ENCODE peak calls at places on chromosomes 1 and 21, in four cellular contexts. K, N, U and J are unnamed samples.

GRCh38 chr21:27149034-27149433 is 182.1 kb upstream of the ADAMTS5 start:
- DNase-seq in U (no peak), N (no peak), K (no peak), J (no peak)

GRCh38 chr1:77540501-77541161 is 141.8 kb downstream of the ZZZ3 start:
- DNase-seq in N (peak), U (no peak), K (no peak), J (peak)

GRCh38 chr1:63592536-63593302 is 492 bp upstream of the PGM1 start:
- DNase-seq in K (no peak), U (no peak), N (no peak), J (no peak)

GRCh38 chr1:234602334-234603220 is 7.4 kb downstream of the IRF2BP2 start:
- DNase-seq in K (peak), U (peak), N (peak), J (peak)

GRCh38 chr1:201447911-201448871 is 20.8 kb downstream of the PHLDA3 start:
- DNase-seq in N (peak), K (peak), U (no peak), J (peak)

GRCh38 chr1:53063744-53064515 is 1.9 kb downstream of the PODN start:
- DNase-seq in N (peak), K (no peak), U (no peak), J (no peak)

GRCh38 chr1:158534496-158534895 is 19.7 kb downstream of the OR6Y1 start:
- DNase-seq in K (no peak), U (no peak), N (no peak), J (no peak)

GRCh38 chr1:25045480-25046193 is 115.6 kb upstream of the RUNX3 start:
- DNase-seq in N (no peak), K (no peak), U (no peak), J (no peak)

GRCh38 chr1:94235189-94236020 is 2.0 kb downstream of the ARHGAP29 start:
- DNase-seq in U (no peak), K (no peak), N (no peak), J (no peak)

GRCh38 chr21:27017251-27017650 is 50.4 kb upstream of the ADAMTS5 start:
- DNase-seq in U (no peak), N (no peak), K (no peak), J (no peak)

GRCh38 chr1:199859525-199859924 is 168.0 kb upstream of the NR5A2 start:
- DNase-seq in U (peak), N (no peak), K (peak), J (no peak)

GRCh38 chr1:117607471-117607870 is 1.6 kb downstream of the TENT5C start:
- DNase-seq in U (no peak), N (no peak), K (no peak), J (peak)

GRCh38 chr1:55155522-55155921 is 59.6 kb downstream of the USP24 start:
- DNase-seq in U (peak), N (no peak), K (peak), J (peak)

GRCh38 chr1:203167026-203167912 is 8.4 kb downstream of the MYBPH start:
- DNase-seq in N (no peak), K (no peak), U (no peak), J (no peak)

GRCh38 chr1:224182057-224182865 is 779 bp upstream of the DEGS1 start:
- DNase-seq in U (no peak), K (no peak), N (peak), J (peak)

GRCh38 chr1:161707503-161707902 is 474 bp downstream of the FCRLA start:
- DNase-seq in N (no peak), U (no peak), K (no peak), J (no peak)

DNA sequence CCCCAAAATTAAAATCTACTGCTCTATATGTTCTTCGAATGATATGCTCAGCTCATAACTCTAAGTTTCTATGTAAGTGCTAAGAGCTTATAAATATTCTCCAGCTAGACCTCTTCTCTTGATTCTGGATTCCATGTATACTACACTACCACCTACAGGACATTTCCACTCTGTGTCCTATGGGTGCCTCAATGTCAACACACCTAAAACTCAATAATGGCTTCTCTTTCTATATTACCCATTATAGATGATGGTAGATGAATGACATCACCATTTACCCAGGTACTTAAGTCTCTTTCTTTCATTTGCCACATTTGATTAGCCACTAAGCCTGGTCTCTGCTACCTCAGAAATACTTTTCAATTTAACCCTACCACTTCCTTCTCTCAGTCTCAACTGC is 41.3 kb downstream of the TBX19 start:
- DNase-seq in U (no peak), K (no peak), N (no peak), J (no peak)
- TF ChIP-seq CTCF in U (peak), K (peak), N (peak), J (no peak)

GRCh38 chr1:115329965-115330364 is 8.1 kb downstream of the NGF start:
- DNase-seq in U (no peak), K (no peak), N (no peak), J (no peak)

GRCh38 chr1:115331531-115332331 is 6.3 kb downstream of the NGF start:
- DNase-seq in N (no peak), U (no peak), K (no peak), J (no peak)

GRCh38 chr1:115327270-115327669 is 10.8 kb downstream of the NGF start:
- DNase-seq in U (no peak), K (no peak), N (no peak), J (no peak)

GRCh38 chr1:115332813-115333608 is 5.0 kb downstream of the NGF start:
- DNase-seq in K (no peak), U (no peak), N (no peak), J (peak)

GRCh38 chr1:115330480-115331013 is 7.5 kb downstream of the NGF start:
- DNase-seq in N (no peak), K (no peak), U (peak), J (no peak)
- TF ChIP-seq CTCF in N (no peak), K (no peak), U (peak), J (no peak)

DNA sequence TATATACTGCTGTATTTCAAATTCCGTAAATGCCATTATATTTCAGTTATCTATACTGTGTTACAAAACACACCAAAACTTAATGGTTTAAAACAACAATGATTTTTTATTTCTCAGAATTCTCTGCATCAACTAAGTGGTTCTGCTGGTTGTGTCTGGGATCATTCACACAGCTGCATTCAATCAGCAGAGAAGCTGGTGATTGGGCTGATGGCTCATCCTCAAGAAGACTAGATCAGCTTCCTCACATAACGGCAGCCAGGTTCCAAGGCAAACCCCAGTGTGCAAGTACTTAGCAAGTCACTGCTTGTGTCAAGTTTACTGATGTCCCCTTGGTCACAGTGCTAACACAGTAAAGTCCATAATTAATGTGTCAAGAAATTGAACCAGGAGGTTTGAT is 86.3 kb upstream of the VANGL1 start:
- DNase-seq in N (no peak), U (peak), K (no peak), J (no peak)
- TF ChIP-seq CTCF in N (no peak), U (no peak), K (no peak), J (no peak)

GRCh38 chr1:37932759-37933158 is 14.1 kb downstream of the INPP5B start:
- DNase-seq in K (no peak), U (no peak), N (no peak), J (no peak)

GRCh38 chr1:37926061-37926924 is 20.6 kb downstream of the INPP5B start:
- DNase-seq in N (peak), U (no peak), K (no peak), J (no peak)

GRCh38 chr1:37931148-37931492 is 15.7 kb downstream of the INPP5B start:
- DNase-seq in N (peak), U (no peak), K (peak), J (peak)

GRCh38 chr1:37931493-37932158 is 15.2 kb downstream of the INPP5B start:
- DNase-seq in U (peak), N (peak), K (peak), J (peak)

GRCh38 chr1:37930246-37931142 is 16.4 kb downstream of the INPP5B start:
- DNase-seq in U (no peak), K (peak), N (peak), J (peak)
- TF ChIP-seq CTCF in U (no peak), K (no peak), N (no peak), J (no peak)

GRCh38 chr1:92736395-92736794 is 48.5 kb downstream of the EVI5 start:
- DNase-seq in U (no peak), N (no peak), K (no peak), J (no peak)
- TF ChIP-seq CTCF in U (peak), N (peak), K (no peak), J (no peak)

GRCh38 chr21:44950016-44950326 is 10.1 kb downstream of the SLX9 start:
- DNase-seq in U (no peak), N (no peak), K (no peak), J (no peak)
- TF ChIP-seq CTCF in U (no peak), N (no peak), K (no peak), J (no peak)

GRCh38 chr1:236425031-236425663 is 31.1 kb downstream of the EDARADD start:
- DNase-seq in K (no peak), N (peak), U (no peak), J (no peak)
- TF ChIP-seq CTCF in K (no peak), N (peak), U (no peak), J (no peak)